ENCODE peak calls at places on chromosomes 6 and 20, in five cellular contexts. One of them, this sample, is unnamed.

GRCh38 chr6:53327017-53327395 is 21.7 kb downstream of the ELOVL5 start:
- DNase-seq in A172: no peak
- DNase-seq in ACHN: peak; percentile 17
- DNase-seq in stimulated activated CD4-positive, alpha-beta T cell treated with anti-CD3 and anti-CD28 coated beads, Interleukin-1b, Interleukin-23, amount 100 ng/mL, for 48 hours: no peak
- DNase-seq in activated naive CD4-positive, alpha-beta T cell treated with anti-CD3 and anti-CD28 coated beads, Interleukin-2, amount 10 ng/mL, durations not matched to agents 7 days and 5 days: no peak
- DNase-seq in this sample: no peak

GRCh38 chr20:44207066-44207723 is 3.4 kb downstream of the OSER1 start:
- DNase-seq in A172: no peak
- DNase-seq in ACHN: no peak
- DNase-seq in stimulated activated CD4-positive, alpha-beta T cell treated with anti-CD3 and anti-CD28 coated beads, Interleukin-1b, Interleukin-23, amount 100 ng/mL, for 48 hours: no peak
- DNase-seq in activated naive CD4-positive, alpha-beta T cell treated with anti-CD3 and anti-CD28 coated beads, Interleukin-2, amount 10 ng/mL, durations not matched to agents 7 days and 5 days: no peak
- DNase-seq in this sample: no peak

GRCh38 chr20:4942336-4942735 is 59.0 kb downstream of the SLC23A2 start:
- DNase-seq in activated naive CD4-positive, alpha-beta T cell treated with anti-CD3 and anti-CD28 coated beads, Interleukin-2, amount 10 ng/mL, durations not matched to agents 7 days and 5 days: no peak
- DNase-seq in ACHN: no peak
- DNase-seq in stimulated activated CD4-positive, alpha-beta T cell treated with anti-CD3 and anti-CD28 coated beads, Interleukin-1b, Interleukin-23, amount 100 ng/mL, for 48 hours: no peak
- DNase-seq in A172: no peak
- DNase-seq in this sample: no peak

GRCh38 chr6:128657181-128657580 is 136.8 kb upstream of the PTPRK start:
- DNase-seq in A172: peak; percentile 25
- DNase-seq in ACHN: no peak
- DNase-seq in stimulated activated CD4-positive, alpha-beta T cell treated with anti-CD3 and anti-CD28 coated beads, Interleukin-1b, Interleukin-23, amount 100 ng/mL, for 48 hours: no peak
- DNase-seq in activated naive CD4-positive, alpha-beta T cell treated with anti-CD3 and anti-CD28 coated beads, Interleukin-2, amount 10 ng/mL, durations not matched to agents 7 days and 5 days: no peak
- DNase-seq in this sample: no peak

GRCh38 chr6:68633654-68634502 is 1.2 kb upstream of the ADGRB3 start:
- DNase-seq in activated naive CD4-positive, alpha-beta T cell treated with anti-CD3 and anti-CD28 coated beads, Interleukin-2, amount 10 ng/mL, durations not matched to agents 7 days and 5 days: no peak
- DNase-seq in A172: no peak
- DNase-seq in stimulated activated CD4-positive, alpha-beta T cell treated with anti-CD3 and anti-CD28 coated beads, Interleukin-1b, Interleukin-23, amount 100 ng/mL, for 48 hours: no peak
- DNase-seq in ACHN: no peak
- DNase-seq in this sample: no peak

GRCh38 chr6:153944197-153944596 is 94.8 kb upstream of the OPRM1 start:
- DNase-seq in A172: no peak
- DNase-seq in ACHN: no peak
- DNase-seq in activated naive CD4-positive, alpha-beta T cell treated with anti-CD3 and anti-CD28 coated beads, Interleukin-2, amount 10 ng/mL, durations not matched to agents 7 days and 5 days: no peak
- DNase-seq in stimulated activated CD4-positive, alpha-beta T cell treated with anti-CD3 and anti-CD28 coated beads, Interleukin-1b, Interleukin-23, amount 100 ng/mL, for 48 hours: no peak
- DNase-seq in this sample: no peak

GRCh38 chr20:50438986-50439407 is 71.2 kb upstream of the PTPN1 start:
- DNase-seq in A172: peak; percentile 98
- DNase-seq in activated naive CD4-positive, alpha-beta T cell treated with anti-CD3 and anti-CD28 coated beads, Interleukin-2, amount 10 ng/mL, durations not matched to agents 7 days and 5 days: no peak
- DNase-seq in ACHN: peak; percentile 80
- DNase-seq in stimulated activated CD4-positive, alpha-beta T cell treated with anti-CD3 and anti-CD28 coated beads, Interleukin-1b, Interleukin-23, amount 100 ng/mL, for 48 hours: peak; percentile 79
- DNase-seq in this sample: no peak

GRCh38 chr6:113271437-113271836 is 585.7 kb upstream of the MARCKS start:
- DNase-seq in activated naive CD4-positive, alpha-beta T cell treated with anti-CD3 and anti-CD28 coated beads, Interleukin-2, amount 10 ng/mL, durations not matched to agents 7 days and 5 days: no peak
- DNase-seq in ACHN: no peak
- DNase-seq in stimulated activated CD4-positive, alpha-beta T cell treated with anti-CD3 and anti-CD28 coated beads, Interleukin-1b, Interleukin-23, amount 100 ng/mL, for 48 hours: no peak
- DNase-seq in A172: no peak
- DNase-seq in this sample: no peak

GRCh38 chr6:45988635-45989034 is 27.0 kb downstream of the CLIC5 start:
- DNase-seq in stimulated activated CD4-positive, alpha-beta T cell treated with anti-CD3 and anti-CD28 coated beads, Interleukin-1b, Interleukin-23, amount 100 ng/mL, for 48 hours: no peak
- DNase-seq in A172: no peak
- DNase-seq in activated naive CD4-positive, alpha-beta T cell treated with anti-CD3 and anti-CD28 coated beads, Interleukin-2, amount 10 ng/mL, durations not matched to agents 7 days and 5 days: no peak
- DNase-seq in ACHN: no peak
- DNase-seq in this sample: no peak

GRCh38 chr6:159414711-159415110 is 245.5 kb downstream of the FNDC1 start:
- DNase-seq in stimulated activated CD4-positive, alpha-beta T cell treated with anti-CD3 and anti-CD28 coated beads, Interleukin-1b, Interleukin-23, amount 100 ng/mL, for 48 hours: no peak
- DNase-seq in A172: no peak
- DNase-seq in activated naive CD4-positive, alpha-beta T cell treated with anti-CD3 and anti-CD28 coated beads, Interleukin-2, amount 10 ng/mL, durations not matched to agents 7 days and 5 days: no peak
- DNase-seq in ACHN: no peak
- DNase-seq in this sample: no peak

GRCh38 chr6:20092071-20092566 is 120.2 kb downstream of the MBOAT1 start:
- DNase-seq in A172: peak; percentile 45
- DNase-seq in activated naive CD4-positive, alpha-beta T cell treated with anti-CD3 and anti-CD28 coated beads, Interleukin-2, amount 10 ng/mL, durations not matched to agents 7 days and 5 days: no peak
- DNase-seq in stimulated activated CD4-positive, alpha-beta T cell treated with anti-CD3 and anti-CD28 coated beads, Interleukin-1b, Interleukin-23, amount 100 ng/mL, for 48 hours: no peak
- DNase-seq in ACHN: peak; percentile 53
- DNase-seq in this sample: no peak

GRCh38 chr20:20604357-20604756 is 108.1 kb downstream of the RALGAPA2 start:
- DNase-seq in stimulated activated CD4-positive, alpha-beta T cell treated with anti-CD3 and anti-CD28 coated beads, Interleukin-1b, Interleukin-23, amount 100 ng/mL, for 48 hours: no peak
- DNase-seq in ACHN: no peak
- DNase-seq in activated naive CD4-positive, alpha-beta T cell treated with anti-CD3 and anti-CD28 coated beads, Interleukin-2, amount 10 ng/mL, durations not matched to agents 7 days and 5 days: no peak
- DNase-seq in A172: no peak
- DNase-seq in this sample: no peak

GRCh38 chr20:11976966-11977365 is 59.3 kb downstream of the BTBD3 start:
- DNase-seq in ACHN: no peak
- DNase-seq in A172: no peak
- DNase-seq in stimulated activated CD4-positive, alpha-beta T cell treated with anti-CD3 and anti-CD28 coated beads, Interleukin-1b, Interleukin-23, amount 100 ng/mL, for 48 hours: no peak
- DNase-seq in activated naive CD4-positive, alpha-beta T cell treated with anti-CD3 and anti-CD28 coated beads, Interleukin-2, amount 10 ng/mL, durations not matched to agents 7 days and 5 days: no peak
- DNase-seq in this sample: no peak

GRCh38 chr6:52263709-52264320 is 19.5 kb upstream of the IL17F start:
- DNase-seq in activated naive CD4-positive, alpha-beta T cell treated with anti-CD3 and anti-CD28 coated beads, Interleukin-2, amount 10 ng/mL, durations not matched to agents 7 days and 5 days: peak; percentile 78
- DNase-seq in A172: peak; percentile 51
- DNase-seq in stimulated activated CD4-positive, alpha-beta T cell treated with anti-CD3 and anti-CD28 coated beads, Interleukin-1b, Interleukin-23, amount 100 ng/mL, for 48 hours: peak; percentile 73
- DNase-seq in ACHN: peak; percentile 62
- DNase-seq in this sample: peak; percentile 80

GRCh38 chr6:52537001-52537753 is 39.7 kb downstream of the TRAM2 start:
- DNase-seq in A172: peak; percentile 65
- DNase-seq in activated naive CD4-positive, alpha-beta T cell treated with anti-CD3 and anti-CD28 coated beads, Interleukin-2, amount 10 ng/mL, durations not matched to agents 7 days and 5 days: no peak
- DNase-seq in stimulated activated CD4-positive, alpha-beta T cell treated with anti-CD3 and anti-CD28 coated beads, Interleukin-1b, Interleukin-23, amount 100 ng/mL, for 48 hours: no peak
- DNase-seq in ACHN: no peak
- DNase-seq in this sample: no peak

GRCh38 chr6:53282741-53283140 is 66.0 kb downstream of the ELOVL5 start:
- DNase-seq in ACHN: no peak
- DNase-seq in activated naive CD4-positive, alpha-beta T cell treated with anti-CD3 and anti-CD28 coated beads, Interleukin-2, amount 10 ng/mL, durations not matched to agents 7 days and 5 days: no peak
- DNase-seq in A172: no peak
- DNase-seq in stimulated activated CD4-positive, alpha-beta T cell treated with anti-CD3 and anti-CD28 coated beads, Interleukin-1b, Interleukin-23, amount 100 ng/mL, for 48 hours: no peak
- DNase-seq in this sample: no peak

GRCh38 chr6:70547313-70547712 is 19.4 kb upstream of the SDHAF4 start:
- DNase-seq in activated naive CD4-positive, alpha-beta T cell treated with anti-CD3 and anti-CD28 coated beads, Interleukin-2, amount 10 ng/mL, durations not matched to agents 7 days and 5 days: peak; percentile 49
- DNase-seq in A172: peak; percentile 6
- DNase-seq in ACHN: peak; percentile 24
- DNase-seq in stimulated activated CD4-positive, alpha-beta T cell treated with anti-CD3 and anti-CD28 coated beads, Interleukin-1b, Interleukin-23, amount 100 ng/mL, for 48 hours: no peak
- DNase-seq in this sample: peak; percentile 41

GRCh38 chr6:151911401-151911800 is 103.9 kb downstream of the ESR1 start:
- DNase-seq in activated naive CD4-positive, alpha-beta T cell treated with anti-CD3 and anti-CD28 coated beads, Interleukin-2, amount 10 ng/mL, durations not matched to agents 7 days and 5 days: no peak
- DNase-seq in stimulated activated CD4-positive, alpha-beta T cell treated with anti-CD3 and anti-CD28 coated beads, Interleukin-1b, Interleukin-23, amount 100 ng/mL, for 48 hours: no peak
- DNase-seq in ACHN: no peak
- DNase-seq in A172: no peak
- DNase-seq in this sample: no peak

GRCh38 chr6:141475269-141475668 is 657.5 kb upstream of the GJE1 start:
- DNase-seq in ACHN: no peak
- DNase-seq in A172: no peak
- DNase-seq in activated naive CD4-positive, alpha-beta T cell treated with anti-CD3 and anti-CD28 coated beads, Interleukin-2, amount 10 ng/mL, durations not matched to agents 7 days and 5 days: no peak
- DNase-seq in stimulated activated CD4-positive, alpha-beta T cell treated with anti-CD3 and anti-CD28 coated beads, Interleukin-1b, Interleukin-23, amount 100 ng/mL, for 48 hours: no peak
- DNase-seq in this sample: no peak

GRCh38 chr6:155549028-155549798 is 93.6 kb upstream of the NOX3 start:
- DNase-seq in activated naive CD4-positive, alpha-beta T cell treated with anti-CD3 and anti-CD28 coated beads, Interleukin-2, amount 10 ng/mL, durations not matched to agents 7 days and 5 days: no peak
- DNase-seq in stimulated activated CD4-positive, alpha-beta T cell treated with anti-CD3 and anti-CD28 coated beads, Interleukin-1b, Interleukin-23, amount 100 ng/mL, for 48 hours: no peak
- DNase-seq in A172: no peak
- DNase-seq in ACHN: no peak
- DNase-seq in this sample: no peak

GRCh38 chr6:1614448-1614766 is 4.7 kb downstream of the FOXC1 start:
- DNase-seq in A172: no peak
- DNase-seq in stimulated activated CD4-positive, alpha-beta T cell treated with anti-CD3 and anti-CD28 coated beads, Interleukin-1b, Interleukin-23, amount 100 ng/mL, for 48 hours: no peak
- DNase-seq in activated naive CD4-positive, alpha-beta T cell treated with anti-CD3 and anti-CD28 coated beads, Interleukin-2, amount 10 ng/mL, durations not matched to agents 7 days and 5 days: no peak
- DNase-seq in ACHN: no peak
- DNase-seq in this sample: no peak

GRCh38 chr6:115901896-115902295 is 158.8 kb downstream of the FRK start:
- DNase-seq in activated naive CD4-positive, alpha-beta T cell treated with anti-CD3 and anti-CD28 coated beads, Interleukin-2, amount 10 ng/mL, durations not matched to agents 7 days and 5 days: no peak
- DNase-seq in stimulated activated CD4-positive, alpha-beta T cell treated with anti-CD3 and anti-CD28 coated beads, Interleukin-1b, Interleukin-23, amount 100 ng/mL, for 48 hours: no peak
- DNase-seq in A172: no peak
- DNase-seq in ACHN: no peak
- DNase-seq in this sample: no peak

GRCh38 chr6:130178692-130179091 is 44.1 kb downstream of the SAMD3 start:
- DNase-seq in ACHN: peak; percentile 79
- DNase-seq in A172: peak; percentile 94
- DNase-seq in activated naive CD4-positive, alpha-beta T cell treated with anti-CD3 and anti-CD28 coated beads, Interleukin-2, amount 10 ng/mL, durations not matched to agents 7 days and 5 days: no peak
- DNase-seq in stimulated activated CD4-positive, alpha-beta T cell treated with anti-CD3 and anti-CD28 coated beads, Interleukin-1b, Interleukin-23, amount 100 ng/mL, for 48 hours: no peak
- DNase-seq in this sample: no peak

GRCh38 chr20:4006640-4007039 is 8.7 kb downstream of the RNF24 start:
- DNase-seq in activated naive CD4-positive, alpha-beta T cell treated with anti-CD3 and anti-CD28 coated beads, Interleukin-2, amount 10 ng/mL, durations not matched to agents 7 days and 5 days: no peak
- DNase-seq in ACHN: no peak
- DNase-seq in A172: no peak
- DNase-seq in stimulated activated CD4-positive, alpha-beta T cell treated with anti-CD3 and anti-CD28 coated beads, Interleukin-1b, Interleukin-23, amount 100 ng/mL, for 48 hours: no peak
- DNase-seq in this sample: no peak

GRCh38 chr20:63295018-63295417 is 2.0 kb downstream of the COL20A1 start:
- DNase-seq in activated naive CD4-positive, alpha-beta T cell treated with anti-CD3 and anti-CD28 coated beads, Interleukin-2, amount 10 ng/mL, durations not matched to agents 7 days and 5 days: no peak
- DNase-seq in A172: no peak
- DNase-seq in ACHN: no peak
- DNase-seq in stimulated activated CD4-positive, alpha-beta T cell treated with anti-CD3 and anti-CD28 coated beads, Interleukin-1b, Interleukin-23, amount 100 ng/mL, for 48 hours: no peak
- DNase-seq in this sample: no peak

GRCh38 chr6:146532702-146533101 is 10.9 kb upstream of the RAB32 start:
- DNase-seq in stimulated activated CD4-positive, alpha-beta T cell treated with anti-CD3 and anti-CD28 coated beads, Interleukin-1b, Interleukin-23, amount 100 ng/mL, for 48 hours: no peak
- DNase-seq in ACHN: no peak
- DNase-seq in A172: no peak
- DNase-seq in activated naive CD4-positive, alpha-beta T cell treated with anti-CD3 and anti-CD28 coated beads, Interleukin-2, amount 10 ng/mL, durations not matched to agents 7 days and 5 days: no peak
- DNase-seq in this sample: no peak

GRCh38 chr6:3270258-3270657 is 11.5 kb downstream of the PSMG4 start:
- DNase-seq in A172: no peak
- DNase-seq in stimulated activated CD4-positive, alpha-beta T cell treated with anti-CD3 and anti-CD28 coated beads, Interleukin-1b, Interleukin-23, amount 100 ng/mL, for 48 hours: no peak
- DNase-seq in ACHN: no peak
- DNase-seq in activated naive CD4-positive, alpha-beta T cell treated with anti-CD3 and anti-CD28 coated beads, Interleukin-2, amount 10 ng/mL, durations not matched to agents 7 days and 5 days: no peak
- DNase-seq in this sample: no peak

GRCh38 chr6:24064106-24064505 is 61.9 kb upstream of the NRSN1 start:
- DNase-seq in ACHN: peak; percentile 51
- DNase-seq in activated naive CD4-positive, alpha-beta T cell treated with anti-CD3 and anti-CD28 coated beads, Interleukin-2, amount 10 ng/mL, durations not matched to agents 7 days and 5 days: no peak
- DNase-seq in A172: no peak
- DNase-seq in stimulated activated CD4-positive, alpha-beta T cell treated with anti-CD3 and anti-CD28 coated beads, Interleukin-1b, Interleukin-23, amount 100 ng/mL, for 48 hours: no peak
- DNase-seq in this sample: no peak

GRCh38 chr6:15259766-15260098 is 13.9 kb downstream of the JARID2 start:
- DNase-seq in A172: no peak
- DNase-seq in stimulated activated CD4-positive, alpha-beta T cell treated with anti-CD3 and anti-CD28 coated beads, Interleukin-1b, Interleukin-23, amount 100 ng/mL, for 48 hours: no peak
- DNase-seq in ACHN: no peak
- DNase-seq in activated naive CD4-positive, alpha-beta T cell treated with anti-CD3 and anti-CD28 coated beads, Interleukin-2, amount 10 ng/mL, durations not matched to agents 7 days and 5 days: no peak
- DNase-seq in this sample: no peak

GRCh38 chr6:154555075-154555677 is 44.7 kb upstream of the CNKSR3 start:
- DNase-seq in ACHN: peak; percentile 10
- DNase-seq in A172: peak; percentile 68
- DNase-seq in activated naive CD4-positive, alpha-beta T cell treated with anti-CD3 and anti-CD28 coated beads, Interleukin-2, amount 10 ng/mL, durations not matched to agents 7 days and 5 days: no peak
- DNase-seq in stimulated activated CD4-positive, alpha-beta T cell treated with anti-CD3 and anti-CD28 coated beads, Interleukin-1b, Interleukin-23, amount 100 ng/mL, for 48 hours: no peak
- DNase-seq in this sample: no peak

GRCh38 chr6:87391334-87391733 is 16.4 kb upstream of the CFAP206 start:
- DNase-seq in stimulated activated CD4-positive, alpha-beta T cell treated with anti-CD3 and anti-CD28 coated beads, Interleukin-1b, Interleukin-23, amount 100 ng/mL, for 48 hours: peak; percentile 2
- DNase-seq in A172: peak; percentile 11
- DNase-seq in activated naive CD4-positive, alpha-beta T cell treated with anti-CD3 and anti-CD28 coated beads, Interleukin-2, amount 10 ng/mL, durations not matched to agents 7 days and 5 days: no peak
- DNase-seq in ACHN: peak; percentile 39
- DNase-seq in this sample: peak; percentile 24